ENCODE peak calls at places on chromosomes 13 and 19, in four cellular contexts. Z, A, N and M are unnamed samples.

GRCh38 chr19:7636691-7637373 is at the start of gene STXBP2:
- DNase-seq in Z (peak), A (no peak), N (peak), M (peak)

GRCh38 chr13:44573071-44573470 is 3.1 kb downstream of the TSC22D1 start:
- DNase-seq in Z (no peak), A (no peak), N (no peak), M (no peak)

GRCh38 chr13:44930907-44931676 is 58.2 kb downstream of the NUFIP1 start:
- DNase-seq in Z (no peak), A (no peak), N (no peak), M (no peak)

GRCh38 chr19:1110809-1111640 is 7.2 kb downstream of the GPX4 start:
- DNase-seq in Z (no peak), A (no peak), N (no peak), M (no peak)

GRCh38 chr19:18677156-18677555 is 6.3 kb upstream of the CRTC1 start:
- DNase-seq in Z (no peak), A (no peak), N (no peak), M (no peak)

GRCh38 chr19:16841391-16841926 is 12.3 kb downstream of the SIN3B start:
- DNase-seq in Z (no peak), A (no peak), N (no peak), M (no peak)

GRCh38 chr19:6161271-6161850 is 25.9 kb downstream of the ACSBG2 start:
- DNase-seq in Z (peak), A (peak), N (peak), M (peak)

GRCh38 chr13:67048084-67048792 is 181.9 kb downstream of the PCDH9 start:
- DNase-seq in Z (no peak), A (no peak), N (no peak), M (no peak)

GRCh38 chr13:52405767-52406494 is at the start of gene THSD1:
- DNase-seq in Z (no peak), A (peak), N (peak), M (no peak)

GRCh38 chr13:33577037-33577436 is 240.9 kb upstream of the RFC3 start:
- DNase-seq in Z (no peak), A (no peak), N (no peak), M (no peak)

GRCh38 chr19:55097864-55098715 is 19.3 kb downstream of the PPP1R12C start:
- DNase-seq in Z (no peak), A (no peak), N (no peak), M (no peak)

GRCh38 chr13:100210966-100211710 is 122.2 kb downstream of the PCCA start:
- DNase-seq in Z (no peak), A (no peak), N (no peak), M (no peak)

GRCh38 chr19:55581145-55581827 is 638 bp upstream of the ZNF579 start:
- DNase-seq in Z (no peak), A (no peak), N (peak), M (no peak)

GRCh38 chr13:77832339-77833100 is 86.1 kb downstream of the EDNRB start:
- DNase-seq in Z (no peak), A (no peak), N (no peak), M (no peak)

GRCh38 chr13:94249512-94249911 is 230.0 kb downstream of the DCT start:
- DNase-seq in Z (no peak), A (no peak), N (no peak), M (no peak)

GRCh38 chr19:17357724-17358123 is 19.4 kb downstream of the PLVAP start:
- DNase-seq in Z (no peak), A (no peak), N (no peak), M (no peak)

GRCh38 chr13:102944821-102945220 is 99.0 kb downstream of the ERCC5 start:
- DNase-seq in Z (no peak), A (no peak), N (no peak), M (no peak)

GRCh38 chr19:46764817-46765291 is 18.6 kb upstream of the STRN4 start:
- DNase-seq in Z (no peak), A (no peak), N (no peak), M (no peak)

GRCh38 chr19:15934332-15935078 is at the start of gene CYP4F11:
- DNase-seq in Z (no peak), A (no peak), N (no peak), M (no peak)

GRCh38 chr13:111893071-111893606 is 173.8 kb upstream of the SOX1 start:
- DNase-seq in Z (no peak), A (no peak), N (no peak), M (no peak)

GRCh38 chr13:51148952-51149573 is 38.0 kb upstream of the C13orf42 start:
- DNase-seq in Z (no peak), A (peak), N (peak), M (no peak)

GRCh38 chr19:45876411-45877197 is 9.3 kb downstream of the IRF2BP1 start:
- DNase-seq in Z (no peak), A (no peak), N (peak), M (no peak)

GRCh38 chr13:99256709-99257108 is 1.5 kb downstream of the GPR18 start:
- DNase-seq in Z (no peak), A (no peak), N (no peak), M (no peak)

GRCh38 chr13:41494202-41494601 is 36.9 kb downstream of the RGCC start:
- DNase-seq in Z (no peak), A (no peak), N (no peak), M (no peak)

GRCh38 chr19:47226426-47227346 is 4.3 kb downstream of the BBC3 start:
- DNase-seq in Z (no peak), A (peak), N (peak), M (peak)

GRCh38 chr13:34124912-34125311 is 307.0 kb downstream of the RFC3 start:
- DNase-seq in Z (no peak), A (no peak), N (no peak), M (no peak)

GRCh38 chr13:34207334-34207733 is 389.4 kb downstream of the RFC3 start:
- DNase-seq in Z (no peak), A (no peak), N (no peak), M (no peak)

GRCh38 chr13:109844396-109844795 is 58.0 kb upstream of the IRS2 start:
- DNase-seq in Z (no peak), A (no peak), N (no peak), M (no peak)

GRCh38 chr13:95246292-95247082 is 54.8 kb downstream of the ABCC4 start:
- DNase-seq in Z (peak), A (peak), N (no peak), M (no peak)

GRCh38 chr19:49799271-49799797 is 13.8 kb downstream of the FUZ start:
- DNase-seq in Z (no peak), A (no peak), N (no peak), M (no peak)

GRCh38 chr19:6753178-6754031 is 13.8 kb downstream of the SH2D3A start:
- DNase-seq in Z (no peak), A (peak), N (peak), M (peak)